ENCODE peak calls at places on chromosomes 12 and 14, in six cellular contexts. One of them, this sample, is unnamed.
A peak's percentile ranks its signal among the peaks of the same experiment; 100 is the strongest.

GRCh38 chr14:76716285-76716684 is 45.0 kb upstream of the VASH1 start:
- DNase-seq in IMR-90: no peak
- DNase-seq in trophoblast cell: no peak
- DNase-seq in H1: no peak
- DNase-seq in mesenchymal stem cell: no peak
- DNase-seq in H9: no peak
- DNase-seq in this sample: no peak

GRCh38 chr14:98964171-98964570 is 307.8 kb downstream of the BCL11B start:
- DNase-seq in IMR-90: no peak
- DNase-seq in trophoblast cell: no peak
- DNase-seq in mesenchymal stem cell: no peak
- DNase-seq in H1: peak; percentile 32
- DNase-seq in H9: peak; percentile 26
- DNase-seq in this sample: no peak

GRCh38 chr12:31000751-31001150 is 72.9 kb upstream of the DDX11 start:
- DNase-seq in H9: no peak
- DNase-seq in H1: no peak
- DNase-seq in mesenchymal stem cell: peak; percentile 43
- DNase-seq in trophoblast cell: no peak
- DNase-seq in IMR-90: peak; percentile 34
- DNase-seq in this sample: no peak

GRCh38 chr12:132858727-132859266 is 28.6 kb downstream of the CHFR start:
- DNase-seq in H1: no peak
- DNase-seq in IMR-90: no peak
- DNase-seq in H9: no peak
- DNase-seq in trophoblast cell: no peak
- DNase-seq in mesenchymal stem cell: no peak
- DNase-seq in this sample: no peak

GRCh38 chr14:96914729-96915128 is 117.5 kb downstream of the VRK1 start:
- DNase-seq in mesenchymal stem cell: no peak
- DNase-seq in trophoblast cell: no peak
- DNase-seq in H9: no peak
- DNase-seq in H1: no peak
- DNase-seq in IMR-90: no peak
- DNase-seq in this sample: no peak

GRCh38 chr14:89004195-89004594 is 179.7 kb downstream of the TTC8 start:
- DNase-seq in IMR-90: peak; percentile 78
- DNase-seq in H1: no peak
- DNase-seq in mesenchymal stem cell: peak; percentile 75
- DNase-seq in trophoblast cell: peak; percentile 22
- DNase-seq in H9: no peak
- DNase-seq in this sample: no peak

GRCh38 chr14:68358978-68359861 is 433.6 kb downstream of the ZFP36L1 start:
- DNase-seq in IMR-90: no peak
- DNase-seq in H1: no peak
- DNase-seq in mesenchymal stem cell: no peak
- DNase-seq in H9: no peak
- DNase-seq in trophoblast cell: no peak
- DNase-seq in this sample: no peak

GRCh38 chr14:22887990-22888378 is 5.0 kb downstream of the REM2 start:
- DNase-seq in H9: no peak
- DNase-seq in IMR-90: no peak
- DNase-seq in trophoblast cell: no peak
- DNase-seq in mesenchymal stem cell: no peak
- DNase-seq in H1: no peak
- DNase-seq in this sample: no peak

GRCh38 chr12:51951843-51952722 is 584 bp downstream of the ACVR1B start:
- DNase-seq in IMR-90: no peak
- DNase-seq in trophoblast cell: no peak
- DNase-seq in mesenchymal stem cell: no peak
- DNase-seq in H1: peak; percentile 68
- DNase-seq in H9: peak; percentile 61
- DNase-seq in this sample: no peak

GRCh38 chr14:48771717-48772116 is 814.5 kb downstream of the RPS29 start:
- DNase-seq in trophoblast cell: no peak
- DNase-seq in IMR-90: peak; percentile 70
- DNase-seq in mesenchymal stem cell: no peak
- DNase-seq in H1: no peak
- DNase-seq in H9: no peak
- DNase-seq in this sample: no peak

GRCh38 chr12:67241482-67241881 is 27.7 kb upstream of the CAND1 start:
- DNase-seq in H9: no peak
- DNase-seq in H1: no peak
- DNase-seq in mesenchymal stem cell: peak; percentile 14
- DNase-seq in trophoblast cell: no peak
- DNase-seq in IMR-90: peak; percentile 38
- DNase-seq in this sample: no peak

GRCh38 chr12:118034429-118035193 is 18.1 kb downstream of the RFC5 start:
- DNase-seq in H9: peak; percentile 55
- DNase-seq in trophoblast cell: peak; percentile 63
- DNase-seq in IMR-90: peak; percentile 60
- DNase-seq in H1: no peak
- DNase-seq in mesenchymal stem cell: peak; percentile 60
- DNase-seq in this sample: no peak

DNA sequence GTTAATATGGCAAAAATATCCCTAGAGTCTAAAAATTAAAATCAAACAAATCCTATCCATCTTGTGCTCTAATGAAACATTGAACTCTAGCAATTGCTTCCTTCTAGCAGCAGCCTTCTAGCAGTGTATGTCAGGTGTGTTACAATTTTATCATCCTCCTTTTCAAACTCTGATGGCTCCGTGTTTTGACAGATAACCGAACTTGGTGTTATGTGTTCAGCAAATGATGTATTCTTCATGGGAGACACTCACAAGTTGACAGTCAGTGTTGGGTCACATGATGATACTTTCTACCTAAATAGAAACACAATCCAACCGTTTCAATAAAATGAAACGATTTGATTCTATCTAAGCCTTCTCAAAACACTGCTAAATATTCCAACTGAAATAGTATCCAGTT is 525.3 kb upstream of the NOVA1 start:
- DNase-seq in trophoblast cell: no peak
- DNase-seq in H1: no peak
- DNase-seq in H9: no peak
- DNase-seq in mesenchymal stem cell: no peak
- DNase-seq in IMR-90: no peak
- DNase-seq in this sample: no peak
- H4K91ac ChIP-seq in trophoblast cell: no peak overlapping the region
- H4K91ac ChIP-seq in H1: no peak overlapping the region
- H4K91ac ChIP-seq in H9: no peak overlapping the region
- H4K91ac ChIP-seq in mesenchymal stem cell: no peak overlapping the region
- H4K91ac ChIP-seq in IMR-90: no peak overlapping the region
- H4K91ac ChIP-seq in this sample: no peak overlapping the region

DNA sequence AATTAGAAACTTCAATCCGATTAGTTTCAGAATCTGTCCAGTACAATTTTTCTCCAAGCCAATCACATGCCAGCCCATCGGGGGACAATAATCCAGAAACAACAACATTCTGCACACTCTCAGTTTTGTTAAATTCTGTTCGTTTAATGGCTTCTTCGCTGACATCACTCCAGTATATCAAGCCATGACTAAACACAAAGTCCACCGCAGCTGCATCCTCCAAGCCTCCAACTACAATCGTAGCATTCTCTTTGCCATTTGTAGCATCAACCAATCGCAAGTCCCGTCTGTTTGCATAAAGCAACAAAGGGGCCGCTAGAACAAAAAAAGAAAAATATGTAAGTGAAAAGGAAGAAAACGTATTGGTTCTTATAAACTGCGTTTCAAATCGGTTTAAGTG is 22.5 kb downstream of the LRP6 start:
- DNase-seq in mesenchymal stem cell: no peak
- DNase-seq in H1: no peak
- DNase-seq in H9: no peak
- DNase-seq in IMR-90: no peak
- DNase-seq in trophoblast cell: no peak
- DNase-seq in this sample: no peak
- H3K23ac ChIP-seq in mesenchymal stem cell: no peak overlapping the region
- H3K23ac ChIP-seq in H1: no peak overlapping the region
- H3K23ac ChIP-seq in H9: no peak overlapping the region
- H3K23ac ChIP-seq in IMR-90: no peak overlapping the region
- H3K23ac ChIP-seq in trophoblast cell: no peak overlapping the region
- H3K23ac ChIP-seq in this sample: no peak overlapping the region

DNA sequence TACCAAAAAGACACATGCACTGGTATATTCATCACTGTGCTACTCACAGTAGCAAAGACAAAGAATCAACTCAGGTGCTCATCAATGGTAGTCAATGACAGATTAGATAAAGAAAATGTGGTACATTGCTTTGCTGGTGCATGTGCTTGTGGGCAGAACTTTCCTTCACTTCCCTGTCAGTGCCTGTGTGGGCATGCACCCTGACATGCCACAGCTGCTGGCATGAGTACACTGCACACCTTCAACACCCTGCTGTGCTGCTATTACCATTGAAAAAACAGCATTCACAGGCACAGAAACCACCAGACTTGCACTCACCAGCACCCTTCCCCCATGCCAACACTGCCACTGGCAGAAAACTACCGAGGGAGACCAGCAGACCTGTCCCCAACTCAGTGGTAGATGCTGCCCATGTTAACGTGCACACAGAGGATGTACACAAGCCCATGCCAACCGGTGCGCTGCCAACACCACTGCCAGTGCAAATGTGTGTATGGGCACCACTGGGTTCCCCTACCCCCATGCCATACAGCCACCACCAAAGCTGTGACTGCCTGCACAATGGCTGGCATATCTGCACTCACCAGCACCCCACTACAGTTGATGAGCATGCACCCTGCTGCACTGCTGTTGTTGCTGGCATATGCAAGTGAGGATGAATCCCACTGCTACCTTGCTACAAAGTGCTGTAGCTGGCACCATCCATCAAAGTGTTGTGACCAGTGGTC is 57.4 kb downstream of the APOBEC1 start:
- DNase-seq in trophoblast cell: no peak
- DNase-seq in IMR-90: no peak
- DNase-seq in H1: no peak
- DNase-seq in H9: no peak
- DNase-seq in mesenchymal stem cell: no peak
- DNase-seq in this sample: no peak
- H4K91ac ChIP-seq in trophoblast cell: no peak overlapping the region
- H4K91ac ChIP-seq in IMR-90: no peak overlapping the region
- H4K91ac ChIP-seq in H1: no peak overlapping the region
- H4K91ac ChIP-seq in H9: no peak overlapping the region
- H4K91ac ChIP-seq in mesenchymal stem cell: no peak overlapping the region
- H4K91ac ChIP-seq in this sample: no peak overlapping the region

GRCh38 chr12:49827351-49828099 is 688 bp downstream of the NCKAP5L start:
- DNase-seq in mesenchymal stem cell: peak; percentile 82
- DNase-seq in IMR-90: peak; percentile 46
- DNase-seq in H1: peak; percentile 84
- DNase-seq in H9: peak; percentile 90
- DNase-seq in trophoblast cell: peak; percentile 91
- DNase-seq in this sample: peak; percentile 66
- H3K23ac ChIP-seq in mesenchymal stem cell: peak overlapping the region; percentile 98
- H3K23ac ChIP-seq in IMR-90: peak overlapping the region; percentile 97
- H3K23ac ChIP-seq in H1: no peak overlapping the region
- H3K23ac ChIP-seq in H9: no peak overlapping the region
- H3K23ac ChIP-seq in trophoblast cell: no peak overlapping the region
- H3K23ac ChIP-seq in this sample: peak overlapping the region; percentile 16

DNA sequence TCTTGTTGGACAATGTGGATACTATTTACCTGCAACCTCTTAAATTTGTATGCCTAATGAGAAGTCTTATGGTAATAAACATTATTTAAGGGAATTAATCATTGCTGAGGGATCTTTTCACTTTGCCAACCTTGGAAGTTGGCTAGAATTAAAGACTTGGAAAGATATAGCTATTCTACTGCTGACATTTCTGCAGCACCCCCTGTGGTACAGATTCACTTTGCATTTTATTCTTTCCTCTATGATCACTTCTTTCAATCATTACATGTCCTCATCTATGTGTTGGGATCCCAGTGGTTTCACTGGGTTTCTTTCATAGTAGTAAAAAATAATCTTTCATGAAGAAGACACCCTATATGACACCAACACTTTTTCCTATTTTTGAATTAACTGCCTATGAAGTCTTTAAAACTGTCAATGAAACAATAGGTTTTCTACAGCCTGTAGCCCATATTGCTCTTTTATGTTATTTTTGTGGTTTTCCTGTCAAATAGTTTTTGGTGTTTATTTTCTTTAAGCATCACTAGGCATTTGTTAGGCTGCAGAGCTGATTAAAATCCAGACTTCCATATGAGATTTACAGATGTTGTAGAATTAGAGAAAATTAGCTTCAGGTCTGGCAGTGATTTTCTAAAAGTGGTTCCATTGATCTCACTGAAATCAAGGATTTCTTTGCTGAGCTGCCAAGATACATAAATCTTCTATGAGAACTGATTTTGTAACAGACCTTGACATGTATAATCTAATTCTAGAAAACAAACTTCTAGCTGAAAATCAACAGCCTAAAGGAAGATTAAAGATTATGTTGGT is 256.1 kb downstream of the NAV3 start:
- DNase-seq in H1: no peak
- DNase-seq in H9: no peak
- DNase-seq in mesenchymal stem cell: no peak
- DNase-seq in trophoblast cell: no peak
- DNase-seq in IMR-90: peak; percentile 12
- DNase-seq in this sample: no peak
- H4K91ac ChIP-seq in H1: no peak overlapping the region
- H4K91ac ChIP-seq in H9: no peak overlapping the region
- H4K91ac ChIP-seq in mesenchymal stem cell: no peak overlapping the region
- H4K91ac ChIP-seq in trophoblast cell: no peak overlapping the region
- H4K91ac ChIP-seq in IMR-90: no peak overlapping the region
- H4K91ac ChIP-seq in this sample: no peak overlapping the region

GRCh38 chr14:34685819-34686428 is 28.5 kb downstream of the CFL2 start:
- DNase-seq in H9: no peak
- DNase-seq in IMR-90: no peak
- DNase-seq in mesenchymal stem cell: peak; percentile 33
- DNase-seq in H1: no peak
- DNase-seq in trophoblast cell: no peak
- DNase-seq in this sample: no peak
- H3K23ac ChIP-seq in H9: no peak overlapping the region
- H3K23ac ChIP-seq in IMR-90: no peak overlapping the region
- H3K23ac ChIP-seq in mesenchymal stem cell: no peak overlapping the region
- H3K23ac ChIP-seq in H1: no peak overlapping the region
- H3K23ac ChIP-seq in trophoblast cell: no peak overlapping the region
- H3K23ac ChIP-seq in this sample: no peak overlapping the region

GRCh38 chr12:2138294-2138693 is 85.5 kb downstream of the CACNA1C start:
- DNase-seq in H1: no peak
- DNase-seq in H9: no peak
- DNase-seq in mesenchymal stem cell: no peak
- DNase-seq in trophoblast cell: no peak
- DNase-seq in IMR-90: no peak
- DNase-seq in this sample: no peak

GRCh38 chr12:2139651-2140050 is 86.9 kb downstream of the CACNA1C start:
- DNase-seq in H1: no peak
- DNase-seq in H9: no peak
- DNase-seq in IMR-90: no peak
- DNase-seq in mesenchymal stem cell: no peak
- DNase-seq in trophoblast cell: no peak
- DNase-seq in this sample: no peak

GRCh38 chr12:2142068-2142467 is 89.3 kb downstream of the CACNA1C start:
- DNase-seq in H1: no peak
- DNase-seq in trophoblast cell: no peak
- DNase-seq in mesenchymal stem cell: no peak
- DNase-seq in H9: no peak
- DNase-seq in IMR-90: no peak
- DNase-seq in this sample: no peak

GRCh38 chr12:2138871-2139308 is 86.1 kb downstream of the CACNA1C start:
- DNase-seq in H1: no peak
- DNase-seq in H9: no peak
- DNase-seq in IMR-90: peak; percentile 43
- DNase-seq in mesenchymal stem cell: peak; percentile 7
- DNase-seq in trophoblast cell: no peak
- DNase-seq in this sample: no peak

GRCh38 chr12:2140858-2141519 is 88.2 kb downstream of the CACNA1C start:
- DNase-seq in H9: no peak
- DNase-seq in trophoblast cell: no peak
- DNase-seq in H1: no peak
- DNase-seq in mesenchymal stem cell: no peak
- DNase-seq in IMR-90: no peak
- DNase-seq in this sample: no peak
- H4K91ac ChIP-seq in H9: no peak overlapping the region
- H4K91ac ChIP-seq in trophoblast cell: no peak overlapping the region
- H4K91ac ChIP-seq in H1: no peak overlapping the region
- H4K91ac ChIP-seq in mesenchymal stem cell: no peak overlapping the region
- H4K91ac ChIP-seq in IMR-90: no peak overlapping the region
- H4K91ac ChIP-seq in this sample: no peak overlapping the region

This sample was measured in neuronal stem cell.